ENCODE peak calls at places on chromosomes 12 and 14, in five cellular contexts. D, T, S, O and N are unnamed samples.

GRCh38 chr12:62808166-62808879 is 126.6 kb downstream of the PPM1H start:
- DNase-seq in T (no peak), O (no peak), D (no peak), S (no peak), N (no peak)

GRCh38 chr14:100446572-100446971 is 123.4 kb downstream of the SLC25A47 start:
- DNase-seq in D (no peak), T (no peak), S (no peak), O (no peak), N (no peak)

GRCh38 chr12:47120736-47121135 is 41.0 kb upstream of the AMIGO2 start:
- DNase-seq in S (no peak), T (no peak), O (no peak), D (no peak), N (no peak)

GRCh38 chr14:45251912-45252311 is 1.1 kb downstream of the MIS18BP1 start:
- DNase-seq in D (no peak), S (no peak), O (no peak), T (peak; percentile 32), N (no peak)

GRCh38 chr14:79534703-79535353 is 676.5 kb downstream of the DIO2 start:
- DNase-seq in O (no peak), T (no peak), S (no peak), D (no peak), N (no peak)

GRCh38 chr14:100524233-100524932 is 62.8 kb downstream of the BEGAIN start:
- DNase-seq in T (no peak), D (no peak), S (no peak), O (no peak), N (no peak)

GRCh38 chr14:50285861-50286260 is 26.2 kb downstream of the L2HGDH start:
- DNase-seq in T (no peak), D (no peak), S (no peak), O (no peak), N (no peak)

GRCh38 chr12:124174406-124174805 is 120.5 kb upstream of the RFLNA start:
- DNase-seq in S (peak; percentile 34), T (no peak), D (peak; percentile 83), O (peak; percentile 28), N (no peak)

GRCh38 chr14:96304956-96305355 is 48.9 kb downstream of the BDKRB1 start:
- DNase-seq in D (no peak), S (no peak), T (no peak), O (no peak), N (no peak)

GRCh38 chr12:26239508-26240328 is 44.3 kb downstream of the SSPN start:
- DNase-seq in O (peak; percentile 86), T (no peak), S (peak; percentile 42), D (peak; percentile 98), N (peak; percentile 82)

GRCh38 chr14:72416892-72417291 is 477.0 kb downstream of the DPF3 start:
- DNase-seq in D (no peak), T (no peak), O (no peak), S (no peak), N (no peak)

GRCh38 chr12:132271755-132272092 is 57.7 kb downstream of the GALNT9 start:
- DNase-seq in T (no peak), S (no peak), D (no peak), O (no peak), N (no peak)